ENCODE peak calls at places on chromosome 9, in four cellular contexts. Q is pancreas; O is astrocyte of the cerebellum; U is stimulated activated CD8-positive, alpha-beta memory T cell treated with anti-CD3 and anti-CD28 coated beads, Interleukin-15, amount 100 ng/mL, for 4 hours. E is an unnamed sample.

GRCh38 chr9:121305269-121305994 is 37.5 kb downstream of the GSN start:
- DNase-seq in Q (peak; percentile 48), O (no peak), U (no peak), E (no peak)

GRCh38 chr9:134217431-134218210 is 53.3 kb upstream of the RNU6ATAC start:
- DNase-seq in Q (peak; percentile 6), O (no peak), U (no peak), E (no peak)

GRCh38 chr9:135655317-135656003 is 7.6 kb upstream of the LCN9 start:
- DNase-seq in Q (no peak), O (no peak), U (no peak), E (no peak)

GRCh38 chr9:107636596-107637405 is 147.2 kb upstream of the KLF4 start:
- DNase-seq in Q (no peak), O (no peak), U (no peak), E (no peak)

GRCh38 chr9:97710356-97711222 is 13.4 kb upstream of the XPA start:
- DNase-seq in Q (no peak), O (peak; percentile 58), U (no peak), E (no peak)

GRCh38 chr9:109379513-109379912 is 58.7 kb upstream of the EPB41L4B start:
- DNase-seq in Q (no peak), O (no peak), U (no peak), E (no peak)

GRCh38 chr9:84513473-84513872 is 156.1 kb upstream of the NTRK2 start:
- DNase-seq in Q (no peak), O (no peak), U (no peak), E (no peak)

GRCh38 chr9:33686942-33687341 is 108.4 kb upstream of the PRSS3 start:
- DNase-seq in Q (no peak), O (no peak), U (no peak), E (no peak)

GRCh38 chr9:88628114-88628513 is 93.1 kb downstream of the NXNL2 start:
- DNase-seq in Q (no peak), O (no peak), U (no peak), E (no peak)

E was measured in non-pigmented ciliary epithelial cell.